ENCODE peak calls at places on chromosomes 12 and 14, in seven cellular contexts. M is EH; T is CD4-positive, alpha-beta memory T cell; R is RPMI7951; X is activated CD8-positive, alpha-beta memory T cell treated with anti-CD3 and anti-CD28 coated beads for 24 hours; Y is PC-9; D is NCI-H510A treated with DMSO at 0.1 percent for 48 hours. O is an unnamed sample.

GRCh38 chr12:122947352-122947792 is 18.9 kb downstream of the ABCB9 start:
- DNase-seq in M (no peak), T (no peak), R (peak), X (no peak), Y (no peak), D (no peak), O (no peak)

GRCh38 chr14:51209457-51209856 is 30.6 kb upstream of the TMX1 start:
- DNase-seq in M (no peak), T (no peak), R (peak), X (no peak), Y (no peak), D (peak), O (no peak)

GRCh38 chr14:99597911-99598600 is 6.0 kb downstream of the CCDC85C start:
- DNase-seq in M (no peak), T (no peak), R (no peak), X (no peak), Y (no peak), D (no peak), O (no peak)

GRCh38 chr12:121787063-121787774 is 6.3 kb downstream of the RHOF start:
- DNase-seq in M (no peak), T (peak), R (no peak), X (no peak), Y (no peak), D (no peak), O (no peak)

GRCh38 chr14:102949801-102950451 is 27.5 kb downstream of the AMN start:
- DNase-seq in M (peak), T (no peak), R (no peak), X (no peak), Y (no peak), D (no peak), O (no peak)

GRCh38 chr14:93160353-93160801 is 24.3 kb downstream of the MOAP1 start:
- DNase-seq in M (peak), T (no peak), R (no peak), X (no peak), Y (no peak), D (peak), O (no peak)

GRCh38 chr12:6632026-6632978 is 3.5 kb downstream of the LPAR5 start:
- DNase-seq in M (peak), T (peak), R (no peak), X (peak), Y (peak), D (peak), O (no peak)

GRCh38 chr12:52442600-52443061 is 8.5 kb upstream of the KRT75 start:
- DNase-seq in M (peak), T (no peak), R (peak), X (no peak), Y (peak), D (no peak), O (no peak)

GRCh38 chr14:81868172-81868571 is 334.5 kb upstream of the SEL1L start:
- DNase-seq in M (no peak), T (no peak), R (no peak), X (no peak), Y (no peak), D (no peak), O (no peak)

GRCh38 chr12:101767537-101767936 is 28.3 kb upstream of the SYCP3 start:
- DNase-seq in M (no peak), T (no peak), R (no peak), X (no peak), Y (no peak), D (no peak), O (no peak)

GRCh38 chr14:35355981-35356839 is 48.3 kb downstream of the NFKBIA start:
- DNase-seq in M (peak), T (no peak), R (no peak), X (no peak), Y (peak), D (no peak), O (no peak)

GRCh38 chr14:95895720-95896119 is 19.1 kb downstream of the TUNAR start:
- DNase-seq in M (no peak), T (peak), R (peak), X (no peak), Y (no peak), D (no peak), O (no peak)

GRCh38 chr14:78335531-78335930 is 165.4 kb downstream of the NRXN3 start:
- DNase-seq in M (no peak), T (no peak), R (no peak), X (no peak), Y (no peak), D (no peak), O (no peak)

GRCh38 chr14:65069874-65070709 is 32.2 kb downstream of the MAX start:
- DNase-seq in M (no peak), T (no peak), R (no peak), X (no peak), Y (peak), D (peak), O (no peak)

GRCh38 chr12:106042091-106042490 is 96.7 kb downstream of the NUAK1 start:
- DNase-seq in M (no peak), T (no peak), R (peak), X (no peak), Y (no peak), D (no peak), O (no peak)

GRCh38 chr14:96938946-96939345 is 141.8 kb downstream of the VRK1 start:
- DNase-seq in M (no peak), T (no peak), R (no peak), X (no peak), Y (no peak), D (no peak), O (no peak)

GRCh38 chr12:110668480-110669192 is 20.3 kb downstream of the HVCN1 start:
- DNase-seq in M (no peak), T (no peak), R (no peak), X (no peak), Y (no peak), D (no peak), O (no peak)

GRCh38 chr14:32978691-32979255 is 40.1 kb downstream of the NPAS3 start:
- DNase-seq in M (no peak), T (no peak), R (no peak), X (no peak), Y (no peak), D (no peak), O (no peak)

GRCh38 chr12:74111688-74112360 is 425.8 kb upstream of the ATXN7L3B start:
- DNase-seq in M (no peak), T (no peak), R (no peak), X (no peak), Y (peak), D (no peak), O (peak)

O was measured in progenitor cell of endocrine pancreas.